ENCODE peak calls at places on chromosome 18, in nine cellular contexts. P, M, T, K, J, X, A, W and F are unnamed samples. For H3K4me1, the result is how much of the 10 kb centered on the place peaks cover.

GRCh38 chr18:59631583-59632181 is 65.5 kb downstream of the CCBE1 start:
- DNase-seq in P (peak), M (no peak), T (no peak), K (no peak), J (no peak), X (peak), A (no peak), W (peak), F (no peak)

GRCh38 chr18:10482985-10483949 is 28.8 kb downstream of the APCDD1 start:
- DNase-seq in P (no peak), M (peak), T (no peak), K (no peak), J (no peak), X (no peak), A (no peak), W (no peak), F (no peak)

GRCh38 chr18:48826806-48827205 is 124.0 kb downstream of the SMAD7 start:
- DNase-seq in P (no peak), M (no peak), T (peak), K (peak), J (no peak), X (no peak), A (peak), W (no peak), F (no peak)

GRCh38 chr18:13211537-13211936 is 7.0 kb upstream of the LDLRAD4 start:
- DNase-seq in P (no peak), M (no peak), T (no peak), K (no peak), J (no peak), X (no peak), A (no peak), W (no peak), F (no peak)

GRCh38 chr18:80176334-80177080 is 67.4 kb downstream of the ADNP2 start:
- DNase-seq in P (peak), M (no peak), T (peak), K (no peak), J (no peak), X (no peak), A (no peak), W (no peak), F (no peak)

GRCh38 chr18:79447703-79448367 is 52.1 kb downstream of the NFATC1 start:
- DNase-seq in P (peak), M (no peak), T (no peak), K (no peak), J (no peak), X (no peak), A (no peak), W (no peak), F (no peak)

GRCh38 chr18:42586603-42587002 is 528.9 kb downstream of the RIT2 start:
- DNase-seq in P (no peak), M (no peak), T (no peak), K (no peak), J (no peak), X (no peak), A (no peak), W (no peak), F (no peak)

GRCh38 chr18:13216092-13216582 is 2.4 kb upstream of the LDLRAD4 start:
- DNase-seq in P (peak), M (peak), T (peak), K (peak), J (peak), X (peak), A (peak), W (peak), F (peak)

GRCh38 chr18:3723554-3723953 is 273.6 kb downstream of the TGIF1 start:
- DNase-seq in P (no peak), M (no peak), T (no peak), K (no peak), J (no peak), X (no peak), A (no peak), W (no peak), F (no peak)

GRCh38 chr18:29531746-29532145 is 1354.8 kb upstream of the CDH2 start:
- DNase-seq in P (no peak), M (no peak), T (no peak), K (no peak), J (no peak), X (no peak), A (no peak), W (no peak), F (no peak)

GRCh38 chr18:59352250-59352855 is 6.7 kb downstream of the LMAN1 start:
- DNase-seq in P (no peak), M (no peak), T (no peak), K (no peak), J (no peak), X (no peak), A (no peak), W (no peak), F (no peak)

GRCh38 chr18:22167471-22168151 is 1.8 kb upstream of the GATA6 start:
- DNase-seq in P (no peak), M (no peak), T (no peak), K (no peak), J (no peak), X (no peak), A (no peak), W (peak), F (no peak)

GRCh38 chr18:45801396-45802004 is 24.0 kb upstream of the SIGLEC15 start:
- DNase-seq in P (no peak), M (no peak), T (no peak), K (no peak), J (no peak), X (no peak), A (no peak), W (no peak), F (no peak)

GRCh38 chr18:29651121-29651675 is 1391.3 kb downstream of the DSC3 start:
- DNase-seq in P (peak), M (no peak), T (no peak), K (no peak), J (no peak), X (no peak), A (no peak), W (no peak), F (no peak)

GRCh38 chr18:49731860-49732311 is 81.4 kb downstream of the ACAA2 start:
- DNase-seq in P (no peak), M (no peak), T (peak), K (no peak), J (no peak), X (no peak), A (no peak), W (no peak), F (no peak)

GRCh38 chr18:44700652-44701051 is 20.0 kb downstream of the SETBP1 start:
- DNase-seq in P (no peak), M (no peak), T (no peak), K (no peak), J (no peak), X (no peak), A (peak), W (no peak), F (no peak)

GRCh38 chr18:59220784-59221765 is 1.1 kb downstream of the GRP start:
- DNase-seq in P (no peak), M (no peak), T (no peak), K (no peak), J (no peak), X (no peak), A (no peak), W (no peak), F (no peak)

GRCh38 chr18:69161383-69162028 is 239.2 kb upstream of the DOK6 start:
- DNase-seq in P (peak), M (peak), T (no peak), K (no peak), J (no peak), X (no peak), A (no peak), W (peak), F (no peak)

GRCh38 chr18:79911009-79911870 is 40.2 kb downstream of the SLC66A2 start:
- DNase-seq in P (no peak), M (no peak), T (peak), K (peak), J (no peak), X (no peak), A (no peak), W (no peak), F (no peak)

GRCh38 chr18:74142251-74142650 is 5.4 kb downstream of the FBXO15 start:
- DNase-seq in P (peak), M (no peak), T (no peak), K (no peak), J (no peak), X (no peak), A (no peak), W (no peak), F (no peak)

GRCh38 chr18:56021814-56022205 is 433.8 kb upstream of the TCF4 start:
- DNase-seq in P (no peak), M (no peak), T (no peak), K (no peak), J (no peak), X (no peak), A (no peak), W (no peak), F (no peak)

GRCh38 chr18:42078711-42079110 is 123.7 kb downstream of the PIK3C3 start:
- DNase-seq in P (peak), M (no peak), T (no peak), K (no peak), J (no peak), X (no peak), A (no peak), W (no peak), F (no peak)

GRCh38 chr18:3453540-3454364 is 3.8 kb downstream of the TGIF1 start:
- DNase-seq in P (peak), M (peak), T (peak), K (peak), J (peak), X (no peak), A (no peak), W (peak), F (no peak)

GRCh38 chr18:22676423-22676822 is 256.7 kb upstream of the RBBP8 start:
- DNase-seq in P (peak), M (no peak), T (no peak), K (no peak), J (no peak), X (no peak), A (no peak), W (peak), F (no peak)

GRCh38 chr18:12015697-12016062 is 34.4 kb downstream of the IMPA2 start:
- DNase-seq in P (peak), M (peak), T (peak), K (peak), J (no peak), X (no peak), A (no peak), W (no peak), F (no peak)

GRCh38 chr18:24270937-24271380 is 126.7 kb downstream of the OSBPL1A start:
- DNase-seq in P (peak), M (no peak), T (no peak), K (no peak), J (no peak), X (no peak), A (no peak), W (peak), F (no peak)

GRCh38 chr18:79529296-79529695 is 133.6 kb downstream of the NFATC1 start:
- DNase-seq in P (no peak), M (no peak), T (peak), K (peak), J (no peak), X (no peak), A (peak), W (no peak), F (no peak)

GRCh38 chr18:54696616-54697293 is 105.7 kb downstream of the DYNAP start:
- DNase-seq in P (no peak), M (no peak), T (no peak), K (no peak), J (no peak), X (no peak), A (no peak), W (no peak), F (no peak)

GRCh38 chr18:57249896-57250295 is 102.5 kb upstream of the ST8SIA3 start:
- DNase-seq in P (no peak), M (no peak), T (no peak), K (no peak), J (no peak), X (no peak), A (no peak), W (no peak), F (no peak)

GRCh38 chr18:8801263-8801901 is 96.0 kb downstream of the MTCL1 start:
- DNase-seq in P (peak), M (no peak), T (no peak), K (no peak), J (no peak), X (no peak), A (no peak), W (peak), F (no peak)

GRCh38 chr18:8799593-8799992 is 94.2 kb downstream of the MTCL1 start:
- DNase-seq in P (peak), M (no peak), T (no peak), K (no peak), J (no peak), X (no peak), A (no peak), W (no peak), F (no peak)

GRCh38 chr18:8800041-8800441 is 94.7 kb downstream of the MTCL1 start:
- DNase-seq in P (peak), M (no peak), T (no peak), K (no peak), J (no peak), X (no peak), A (no peak), W (no peak), F (no peak)

GRCh38 chr18:8800876-8801262 is 95.5 kb downstream of the MTCL1 start:
- DNase-seq in P (no peak), M (no peak), T (no peak), K (no peak), J (no peak), X (no peak), A (no peak), W (peak), F (no peak)

GRCh38 chr18:8800445-8800844 is 95.1 kb downstream of the MTCL1 start:
- DNase-seq in P (peak), M (no peak), T (no peak), K (no peak), J (no peak), X (peak), A (no peak), W (peak), F (no peak)
- H3K27ac ChIP-seq in P (peak), M (no peak), T (peak), K (peak), J (no peak), X (peak), A (no peak), W (peak), F (no peak)

GRCh38 chr18:63264871-63265270 is 54.7 kb downstream of the BCL2 start:
- DNase-seq in P (no peak), M (no peak), T (peak), K (peak), J (no peak), X (no peak), A (no peak), W (no peak), F (no peak)
- H3K4me1 ChIP-seq in P (under half), M (under half), T (under half), K (under half), J (under half), X (under half), A (under half), W (under half), F (under half)

DNA sequence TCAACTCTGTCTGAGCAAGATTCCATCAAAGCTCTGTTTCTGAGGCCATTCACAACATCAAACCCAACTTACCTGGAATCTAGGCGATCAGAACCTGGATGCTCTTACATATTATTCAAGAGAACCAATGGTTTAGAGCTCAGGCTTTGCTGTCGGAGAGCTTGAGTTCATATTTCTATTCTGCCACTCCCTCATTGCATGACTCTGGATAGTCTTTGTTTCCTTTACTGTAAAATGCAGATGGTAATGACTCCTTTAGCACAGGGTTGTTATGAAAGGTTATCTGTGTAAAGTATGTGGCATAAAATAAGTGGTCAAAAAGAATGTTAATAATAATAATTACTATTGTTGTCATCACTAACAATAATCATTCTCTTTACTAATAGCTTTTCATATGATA is 12.6 kb downstream of the RELCH start:
- DNase-seq in P (no peak), M (no peak), T (no peak), K (no peak), J (no peak), X (no peak), A (no peak), W (no peak), F (no peak)
- H3K27ac ChIP-seq in P (no peak), M (no peak), T (no peak), K (no peak), J (no peak), X (no peak), A (no peak), W (no peak), F (no peak)

GRCh38 chr18:26480897-26481795 is 67.2 kb downstream of the KCTD1 start:
- DNase-seq in P (peak), M (no peak), T (no peak), K (no peak), J (no peak), X (peak), A (no peak), W (peak), F (no peak)
- H3K4me1 ChIP-seq in P (under half), M (under half), T (under half), K (under half), J (under half), X (half or more), A (under half), W (half or more), F (under half)